ENCODE peak calls at places on chromosomes 11 and 22, in five cellular contexts. M is lower lobe of right lung, I is IMR-90, Y is WERI-Rb-1, C is GM23248. Z is an unnamed sample. For H3K27me3 and H3K9me3, the result is how much of the 10 kb centered on the place peaks cover.

GRCh38 chr11:19243601-19244000 is 2.9 kb upstream of the E2F8 start:
- DNase-seq in M (no peak), C (no peak), Y (no peak), I (no peak), Z (no peak)

GRCh38 chr22:44676441-44677298 is 25.3 kb upstream of the PRR5 start:
- DNase-seq in C (peak), Y (no peak), M (no peak), I (peak), Z (peak)

GRCh38 chr11:62001450-62002178 is 34.2 kb upstream of the FTH1 start:
- DNase-seq in Y (no peak), C (no peak), I (no peak), M (no peak), Z (peak)

GRCh38 chr11:130178441-130178971 is 18.9 kb downstream of the ST14 start:
- DNase-seq in Y (no peak), I (peak), C (no peak), M (no peak), Z (peak)

GRCh38 chr22:20607157-20607907 is 99.9 kb downstream of the MED15 start:
- DNase-seq in C (no peak), I (no peak), Y (no peak), M (peak), Z (no peak)

GRCh38 chr11:8097926-8098325 is 16.9 kb downstream of the TUB start:
- DNase-seq in C (no peak), M (no peak), I (no peak), Y (no peak), Z (no peak)

GRCh38 chr11:73380897-73381410 is 4.8 kb downstream of the RELT start:
- DNase-seq in Y (no peak), C (no peak), M (no peak), I (no peak), Z (no peak)

GRCh38 chr11:19577391-19577831 is 135.2 kb upstream of the NAV2 start:
- DNase-seq in I (no peak), C (peak), Y (no peak), M (no peak), Z (no peak)

GRCh38 chr11:102991776-102992175 is 36.2 kb upstream of the MMP13 start:
- DNase-seq in I (no peak), C (no peak), Y (no peak), M (no peak), Z (no peak)

GRCh38 chr11:100709233-100709999 is 22.3 kb downstream of the ARHGAP42 start:
- DNase-seq in I (peak), C (peak), Y (no peak), M (no peak), Z (no peak)

GRCh38 chr22:31143537-31143936 is 3.2 kb upstream of the PLA2G3 start:
- DNase-seq in C (no peak), M (no peak), I (no peak), Y (no peak), Z (no peak)

GRCh38 chr11:85813721-85814120 is 2.8 kb upstream of the SYTL2 start:
- DNase-seq in M (peak), Y (no peak), C (no peak), I (no peak), Z (peak)

GRCh38 chr11:77497368-77497767 is 23.5 kb upstream of the PAK1 start:
- DNase-seq in I (peak), Y (no peak), C (peak), M (no peak), Z (no peak)

GRCh38 chr11:432501-433100 is 9.2 kb downstream of the ANO9 start:
- DNase-seq in Y (no peak), I (no peak), C (no peak), M (peak), Z (no peak)

GRCh38 chr11:8039530-8040260 is 41.3 kb upstream of the TUB start:
- DNase-seq in C (no peak), M (no peak), I (no peak), Y (no peak), Z (no peak)

GRCh38 chr11:11747570-11747969 is 94.2 kb upstream of the USP47 start:
- DNase-seq in Y (no peak), I (no peak), M (no peak), C (no peak), Z (no peak)

GRCh38 chr22:24580276-24580675 is 12.6 kb downstream of the LRRC75B start:
- DNase-seq in I (peak), C (peak), M (no peak), Y (no peak), Z (no peak)

GRCh38 chr11:44622190-44622650 is 56.8 kb downstream of the CD82 start:
- DNase-seq in C (no peak), M (no peak), I (no peak), Y (peak), Z (peak)

GRCh38 chr11:5004429-5005274 is 10.0 kb downstream of the OR51L1 start:
- DNase-seq in Y (peak), C (peak), I (peak), M (no peak), Z (peak)

GRCh38 chr22:21657361-21658118 is 8.3 kb upstream of the PPIL2 start:
- DNase-seq in M (peak), C (peak), I (peak), Y (peak), Z (peak)

GRCh38 chr11:124109377-124109776 is 5.9 kb upstream of the VWA5A start:
- DNase-seq in C (no peak), I (no peak), Y (no peak), M (no peak), Z (no peak)

GRCh38 chr11:124113890-124114289 is 1.4 kb upstream of the VWA5A start:
- DNase-seq in C (peak), I (peak), M (no peak), Y (no peak), Z (peak)

DNA sequence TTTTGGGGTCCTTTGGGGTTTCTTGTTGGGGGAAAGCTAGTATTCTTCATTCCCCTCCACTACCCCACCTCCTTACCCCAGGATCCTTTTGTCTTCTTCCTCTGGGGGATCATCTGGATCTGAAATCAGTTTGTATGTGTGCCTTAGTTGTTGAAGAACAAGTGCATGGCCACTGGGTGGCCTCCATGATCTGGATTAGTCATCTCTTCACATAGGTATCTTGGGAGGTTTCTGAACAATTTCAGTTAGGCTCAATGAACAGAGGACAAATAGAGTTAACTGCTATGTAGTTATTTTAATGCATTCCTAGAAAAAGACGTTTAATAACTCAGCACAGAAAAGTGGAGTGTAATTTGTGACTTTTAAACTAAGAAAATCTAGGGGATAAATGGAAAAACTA is 7.1 kb upstream of the VWA5A start:
- DNase-seq in M (no peak), Y (peak), C (peak), I (peak), Z (peak)
- H3K27me3 ChIP-seq in M (under half), Y (under half), C (under half), I (under half), Z (under half)

DNA sequence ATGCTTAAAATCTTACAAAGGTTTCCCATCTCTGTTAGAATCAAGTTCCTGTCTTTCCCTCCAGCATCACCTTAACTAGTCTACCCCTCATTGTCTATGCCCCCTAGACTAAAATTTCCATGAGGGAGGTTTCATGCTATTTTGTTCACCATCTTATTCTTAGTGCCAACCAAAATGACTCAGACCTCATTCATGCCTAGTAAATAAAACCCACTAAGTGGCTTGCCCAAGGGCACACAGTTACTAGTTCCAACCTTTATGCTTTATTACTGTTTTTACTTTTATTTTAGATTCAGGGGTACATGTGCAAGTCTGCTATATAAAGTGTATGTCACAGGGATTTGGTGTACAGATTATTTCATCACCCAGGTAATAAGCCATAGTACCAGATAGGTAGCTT is 469.1 kb upstream of the FAT3 start:
- DNase-seq in Y (no peak), I (no peak), C (no peak), M (no peak), Z (no peak)
- H3K9me3 ChIP-seq in Y (under half), I (under half), C (under half), M (under half), Z (under half)

GRCh38 chr11:40202569-40202968 is 1256.9 kb downstream of the LRRC4C start:
- DNase-seq in M (no peak), Y (no peak), I (no peak), C (no peak), Z (no peak)

GRCh38 chr11:40203606-40204005 is 1255.8 kb downstream of the LRRC4C start:
- DNase-seq in M (no peak), I (no peak), Y (no peak), C (no peak), Z (no peak)

DNA sequence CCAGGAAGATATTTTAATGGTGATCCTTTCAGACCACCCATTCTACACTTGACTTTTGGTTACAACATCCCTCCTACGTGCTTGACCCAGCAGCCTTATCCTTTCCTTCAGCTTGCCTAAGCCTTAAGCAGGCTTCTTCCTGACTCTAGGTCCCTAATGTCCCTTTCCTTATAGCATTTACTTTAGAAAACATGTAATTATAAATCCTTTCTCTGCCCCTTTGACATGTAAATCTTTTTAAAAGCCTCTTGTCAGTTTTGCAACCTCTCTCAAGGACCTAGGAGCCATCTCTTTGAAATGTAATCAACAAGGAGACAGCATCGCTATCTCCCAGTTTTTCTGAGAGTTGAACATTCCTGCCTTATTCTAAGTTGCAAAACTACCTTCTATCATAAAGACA is 1255.2 kb downstream of the LRRC4C start:
- DNase-seq in M (no peak), Y (no peak), I (no peak), C (no peak), Z (no peak)
- H3K27me3 ChIP-seq in M (under half), Y (under half), I (under half), C (under half), Z (under half)

GRCh38 chr11:76190376-76190775 is 15.9 kb downstream of the WNT11 start:
- DNase-seq in I (peak), Y (no peak), M (no peak), C (no peak), Z (no peak)
- H3K9me3 ChIP-seq in I (under half), Y (under half), M (under half), C (under half), Z (under half)

Z was measured in transverse colon.